ENCODE peak calls at places on chromosome 9, in eight cellular contexts. P, U, A, T, E, F, G and J are unnamed samples.

GRCh38 chr9:109627042-109627441 is 128.9 kb upstream of the PTPN3 start:
- DNase-seq in P (no peak), E (no peak), T (no peak), G (no peak), F (no peak), U (no peak), A (no peak), J (no peak)

GRCh38 chr9:68562456-68562855 is 21.8 kb upstream of the TMEM252 start:
- DNase-seq in G (no peak), A (no peak), E (no peak), U (no peak), T (no peak), F (no peak), P (no peak), J (no peak)

GRCh38 chr9:99226054-99226453 is 4.0 kb downstream of the SEC61B start:
- DNase-seq in F (no peak), T (peak; percentile 31), P (no peak), U (no peak), G (no peak), E (no peak), A (no peak), J (no peak)

GRCh38 chr9:81416476-81417298 is 272.7 kb downstream of the TLE1 start:
- DNase-seq in E (no peak), A (no peak), P (no peak), F (no peak), G (no peak), T (peak; percentile 16), U (no peak), J (no peak)

GRCh38 chr9:26296910-26297309 is 595.7 kb downstream of the CAAP1 start:
- DNase-seq in A (no peak), P (no peak), E (peak; percentile 52), T (peak; percentile 39), G (no peak), F (no peak), U (no peak), J (no peak)

GRCh38 chr9:107249131-107249533 is 33.9 kb upstream of the RAD23B start:
- DNase-seq in P (no peak), U (peak; percentile 39), A (no peak), T (no peak), E (no peak), G (no peak), F (no peak), J (no peak)

GRCh38 chr9:115395511-115396021 is 277.6 kb upstream of the TNC start:
- DNase-seq in U (no peak), F (no peak), A (no peak), P (no peak), T (peak; percentile 8), E (peak; percentile 32), G (no peak), J (no peak)

GRCh38 chr9:85155380-85155779 is 485.9 kb downstream of the NTRK2 start:
- DNase-seq in A (no peak), F (no peak), P (no peak), E (no peak), T (no peak), U (no peak), G (no peak), J (no peak)

GRCh38 chr9:129343697-129344375 is 165.8 kb upstream of the IER5L start:
- DNase-seq in E (peak; percentile 75), F (peak; percentile 85), G (no peak), U (no peak), P (no peak), A (no peak), T (no peak), J (no peak)

GRCh38 chr9:26243722-26244121 is 565.5 kb upstream of the TUSC1 start:
- DNase-seq in T (peak; percentile 27), G (no peak), A (no peak), E (no peak), U (no peak), F (no peak), P (no peak), J (no peak)

GRCh38 chr9:94981661-94982060 is 255.2 kb downstream of the AOPEP start:
- DNase-seq in F (no peak), U (no peak), A (no peak), G (no peak), P (no peak), T (no peak), E (no peak), J (no peak)

GRCh38 chr9:120715331-120715924 is 1.2 kb upstream of the MEGF9 start:
- DNase-seq in G (peak; percentile 9), T (peak; percentile 82), F (no peak), A (no peak), E (peak; percentile 67), P (peak; percentile 34), U (peak; percentile 51), J (peak; percentile 44)

GRCh38 chr9:8447618-8448017 is 648.0 kb upstream of the DMAC1 start:
- DNase-seq in U (no peak), P (no peak), A (no peak), F (no peak), E (no peak), T (no peak), G (no peak), J (no peak)

GRCh38 chr9:5389109-5389732 is 48.5 kb downstream of the PLGRKT start:
- DNase-seq in A (no peak), T (peak; percentile 65), P (no peak), U (no peak), F (no peak), E (peak; percentile 86), G (peak; percentile 65), J (no peak)

GRCh38 chr9:85599540-85600140 is 142.1 kb downstream of the AGTPBP1 start:
- DNase-seq in E (peak; percentile 5), F (no peak), G (no peak), T (no peak), P (no peak), U (no peak), A (no peak), J (no peak)

GRCh38 chr9:116447914-116448313 is 239.2 kb upstream of the TRIM32 start:
- DNase-seq in U (peak; percentile 32), F (no peak), A (no peak), E (peak; percentile 59), P (no peak), T (peak; percentile 26), G (no peak), J (no peak)

GRCh38 chr9:92176068-92176799 is 61.0 kb upstream of the SPTLC1 start:
- DNase-seq in F (no peak), P (no peak), A (no peak), U (no peak), T (no peak), E (no peak), G (no peak), J (no peak)

GRCh38 chr9:94983552-94983951 is 257.1 kb downstream of the AOPEP start:
- DNase-seq in G (no peak), E (no peak), P (no peak), A (no peak), F (no peak), U (no peak), T (no peak), J (no peak)

GRCh38 chr9:128285033-128285784 is 9.1 kb downstream of the SWI5 start:
- DNase-seq in U (no peak), E (no peak), T (no peak), G (no peak), F (no peak), P (no peak), A (no peak), J (no peak)

GRCh38 chr9:2826291-2826690 is 17.6 kb downstream of the PUM3 start:
- DNase-seq in A (no peak), E (no peak), P (no peak), T (no peak), F (no peak), G (no peak), U (no peak), J (no peak)

GRCh38 chr9:2819165-2819564 is 24.7 kb downstream of the PUM3 start:
- DNase-seq in P (no peak), E (no peak), T (no peak), G (no peak), U (no peak), F (no peak), A (no peak), J (no peak)

GRCh38 chr9:2824054-2824453 is 19.8 kb downstream of the PUM3 start:
- DNase-seq in E (no peak), G (no peak), A (no peak), F (no peak), P (no peak), U (no peak), T (no peak), J (no peak)

GRCh38 chr9:2821855-2822254 is 22.0 kb downstream of the PUM3 start:
- DNase-seq in P (no peak), A (no peak), G (no peak), U (no peak), E (no peak), T (no peak), F (no peak), J (no peak)

DNA sequence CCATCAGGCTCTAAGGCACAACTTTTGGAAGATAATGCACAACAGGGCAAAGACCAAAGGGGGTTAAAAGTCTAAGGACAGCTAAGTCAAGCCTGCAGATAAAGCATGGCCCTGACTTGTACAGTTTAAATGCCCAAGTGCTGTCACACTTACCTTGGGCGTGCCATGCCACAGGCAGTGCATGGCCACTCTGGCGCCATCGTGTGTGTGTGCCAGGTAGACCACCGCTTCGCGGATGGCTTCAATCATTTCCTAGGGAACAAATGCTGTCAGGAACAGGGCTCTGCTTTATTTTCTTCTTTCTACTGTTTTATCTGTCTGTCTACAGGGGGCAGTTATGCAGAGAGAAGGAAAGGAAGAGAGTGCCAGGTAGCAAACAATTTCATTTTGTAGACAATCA is 19.3 kb downstream of the PUM3 start:
- DNase-seq in E (no peak), F (no peak), T (no peak), P (no peak), G (peak; percentile 21), U (peak; percentile 28), A (peak; percentile 48), J (peak; percentile 20)
- TF ChIP-seq CTCF in E (peak; percentile 20), F (no peak), T (peak; percentile 19), P (peak; percentile 69), G (no peak), U (peak; percentile 44), A (peak; percentile 48), J (peak; percentile 50)

DNA sequence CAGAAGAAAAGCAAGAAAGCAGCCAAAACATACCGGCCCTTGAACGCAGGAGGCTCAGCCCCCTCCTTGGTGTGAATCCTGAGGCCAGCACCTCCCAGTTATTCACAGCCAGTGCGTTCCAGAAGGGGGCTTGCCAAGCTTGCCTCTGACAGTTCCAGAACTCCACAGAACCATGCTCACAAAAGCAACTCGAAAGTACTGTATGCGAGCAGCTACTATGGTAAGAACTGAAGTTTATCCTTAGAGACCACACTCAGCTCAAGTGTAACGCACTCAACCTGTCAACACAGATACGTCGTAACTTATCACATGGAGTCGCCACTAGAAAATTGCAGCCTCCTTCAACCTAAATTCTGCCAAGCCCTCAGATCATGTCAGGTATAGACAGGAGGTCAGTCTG is 1.4 kb downstream of the UBAC1 start:
- DNase-seq in F (no peak), T (peak; percentile 37), E (no peak), G (no peak), U (no peak), A (no peak), P (no peak), J (no peak)
- TF ChIP-seq CTCF in F (no peak), T (no peak), E (no peak), G (no peak), U (no peak), A (no peak), P (no peak), J (no peak)

GRCh38 chr9:105901514-105902109 is 207.3 kb downstream of the TMEM38B start:
- DNase-seq in T (no peak), P (peak; percentile 68), A (peak; percentile 65), U (peak; percentile 60), G (peak; percentile 8), F (no peak), E (peak; percentile 58), J (peak; percentile 54)
- TF ChIP-seq CTCF in T (no peak), P (peak; percentile 87), A (peak; percentile 66), U (peak; percentile 92), G (peak; percentile 41), F (peak; percentile 52), E (peak; percentile 61), J (peak; percentile 85)

GRCh38 chr9:73441890-73442818 is 290.5 kb downstream of the ANXA1 start:
- DNase-seq in E (no peak), T (no peak), A (no peak), F (no peak), P (peak; percentile 23), U (no peak), G (no peak), J (no peak)
- TF ChIP-seq CTCF in E (no peak), T (no peak), A (no peak), F (no peak), P (no peak), U (no peak), G (no peak), J (no peak)